ENCODE peak calls at places on chromosomes 3 and 15, in four cellular contexts. H is aorta; G is thoracic aorta; Z is naive thymus-derived CD4-positive, alpha-beta T cell. P is an unnamed sample.
A peak's percentile ranks its signal among the peaks of the same experiment; 100 is the strongest.

GRCh38 chr3:31918179-31919165 is 62.6 kb downstream of the OSBPL10 start:
- DNase-seq in H (no peak), Z (peak; percentile 24), G (no peak), P (peak; percentile 11)

GRCh38 chr15:97177135-97177704 is 783.3 kb upstream of the ARRDC4 start:
- DNase-seq in H (no peak), G (no peak), Z (no peak), P (no peak)

GRCh38 chr3:131140891-131141290 is 114.2 kb downstream of the NEK11 start:
- DNase-seq in G (no peak), H (no peak), Z (no peak), P (no peak)

GRCh38 chr3:32301426-32301825 is 62.9 kb downstream of the CMTM8 start:
- DNase-seq in Z (no peak), G (no peak), H (no peak), P (no peak)

GRCh38 chr3:20558161-20558560 is 372.2 kb upstream of the SGO1 start:
- DNase-seq in H (no peak), G (no peak), Z (no peak), P (no peak)

GRCh38 chr15:69590201-69590600 is 137.6 kb downstream of the RPLP1 start:
- DNase-seq in G (no peak), H (no peak), Z (no peak), P (no peak)

GRCh38 chr3:194756460-194757355 is 71.0 kb downstream of the FAM43A start:
- DNase-seq in Z (no peak), H (no peak), G (no peak), P (no peak)

GRCh38 chr3:129633751-129634481 is 27.4 kb upstream of the PLXND1 start:
- DNase-seq in H (no peak), G (no peak), Z (no peak), P (no peak)

GRCh38 chr15:26892678-26893077 is 25.8 kb downstream of the GABRA5 start:
- DNase-seq in G (no peak), H (peak; percentile 51), Z (no peak), P (no peak)

GRCh38 chr15:76196286-76196948 is 114.9 kb downstream of the ETFA start:
- DNase-seq in G (no peak), Z (no peak), H (peak; percentile 82), P (no peak)

GRCh38 chr15:76206325-76206976 is 104.8 kb downstream of the ETFA start:
- DNase-seq in Z (no peak), H (peak; percentile 91), G (peak; percentile 30), P (no peak)

GRCh38 chr3:185824051-185824466 is 783 bp downstream of the IGF2BP2 start:
- DNase-seq in G (no peak), Z (no peak), H (peak; percentile 76), P (no peak)

GRCh38 chr3:159765860-159766294 is 222.8 kb upstream of the IL12A start:
- DNase-seq in H (no peak), G (peak; percentile 33), Z (no peak), P (no peak)

GRCh38 chr3:114900908-114901307 is 246.2 kb downstream of the ZBTB20 start:
- DNase-seq in Z (no peak), G (no peak), H (no peak), P (no peak)
- H3K4me3 ChIP-seq in Z (no peak overlapping the region), G (peak overlapping the region; percentile 60), H (peak overlapping the region; percentile 26), P (no peak overlapping the region)

GRCh38 chr3:142958707-142959106 is 4.8 kb downstream of the PAQR9 start:
- DNase-seq in H (no peak), Z (no peak), G (no peak), P (no peak)
- H3K4me3 ChIP-seq in H (no peak overlapping the region), Z (no peak overlapping the region), G (no peak overlapping the region), P (no peak overlapping the region)

DNA sequence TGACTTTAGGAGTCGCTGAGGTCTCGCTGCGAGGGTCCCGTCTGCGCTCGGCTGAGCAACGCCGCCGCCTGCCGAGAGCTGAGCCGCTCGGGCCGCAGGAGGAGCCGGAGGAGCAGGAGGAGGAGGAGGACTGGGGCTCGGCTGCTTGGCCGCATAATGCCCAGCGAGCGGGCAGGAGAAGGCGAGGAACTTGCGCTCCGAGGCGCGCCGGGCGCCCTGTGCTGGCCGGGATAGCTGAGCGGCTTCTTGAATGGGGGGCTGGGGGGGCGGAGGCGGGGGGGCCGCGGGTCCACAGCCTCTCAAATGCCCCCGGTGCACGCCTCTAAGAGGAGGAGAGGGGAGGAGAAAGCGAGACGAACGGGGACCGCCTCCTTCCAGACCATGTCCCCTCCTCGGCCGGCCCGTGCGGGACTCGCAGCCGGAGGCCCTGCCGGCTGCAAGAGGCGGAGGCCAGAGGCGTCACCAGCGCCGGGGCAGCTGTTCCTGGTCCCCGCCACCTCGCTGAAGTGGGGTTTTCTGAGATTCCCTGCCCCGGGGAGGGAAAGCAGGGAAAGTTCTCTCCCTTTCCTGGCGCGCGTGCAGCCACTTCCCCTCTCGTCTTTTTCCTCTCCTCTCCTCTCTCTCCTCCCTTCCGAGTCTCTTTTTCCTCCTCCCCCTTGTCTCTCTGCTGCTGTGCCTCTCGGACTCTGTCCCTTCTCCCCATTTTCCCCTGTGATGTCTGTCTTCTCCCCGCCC is at the start of gene ADAMTS9:
- DNase-seq in Z (no peak), G (no peak), H (peak; percentile 94), P (no peak)
- H3K4me3 ChIP-seq in Z (no peak within 1 kb of the TSS), G (peak within 1 kb of the TSS; percentile 93), H (peak within 1 kb of the TSS; percentile 88), P (no peak within 1 kb of the TSS)

GRCh38 chr3:71304261-71304646 is 279.3 kb downstream of the FOXP1 start:
- DNase-seq in Z (no peak), H (no peak), G (no peak), P (no peak)
- H3K4me3 ChIP-seq in Z (peak overlapping the region; percentile 73), H (no peak overlapping the region), G (peak overlapping the region; percentile 67), P (no peak overlapping the region)

GRCh38 chr15:74541494-74542191 is 623 bp downstream of the ARID3B start:
- DNase-seq in G (no peak), Z (peak; percentile 47), H (no peak), P (peak; percentile 39)

GRCh38 chr15:74543583-74543982 is 2.6 kb downstream of the ARID3B start:
- DNase-seq in Z (peak; percentile 42), G (no peak), H (no peak), P (peak; percentile 80)

GRCh38 chr15:74540761-74541493 is at the start of gene ARID3B:
- DNase-seq in Z (peak; percentile 93), H (peak; percentile 98), G (peak; percentile 93), P (peak; percentile 98)

GRCh38 chr15:74543043-74543422 is 2.0 kb downstream of the ARID3B start:
- DNase-seq in G (no peak), H (no peak), Z (no peak), P (no peak)

GRCh38 chr15:74542192-74543042 is 1.4 kb downstream of the ARID3B start:
- DNase-seq in Z (no peak), G (no peak), H (no peak), P (no peak)
- H3K4me3 ChIP-seq in Z (peak overlapping the region; percentile 78), G (peak overlapping the region; percentile 99), H (no peak overlapping the region), P (peak overlapping the region; percentile 81)

DNA sequence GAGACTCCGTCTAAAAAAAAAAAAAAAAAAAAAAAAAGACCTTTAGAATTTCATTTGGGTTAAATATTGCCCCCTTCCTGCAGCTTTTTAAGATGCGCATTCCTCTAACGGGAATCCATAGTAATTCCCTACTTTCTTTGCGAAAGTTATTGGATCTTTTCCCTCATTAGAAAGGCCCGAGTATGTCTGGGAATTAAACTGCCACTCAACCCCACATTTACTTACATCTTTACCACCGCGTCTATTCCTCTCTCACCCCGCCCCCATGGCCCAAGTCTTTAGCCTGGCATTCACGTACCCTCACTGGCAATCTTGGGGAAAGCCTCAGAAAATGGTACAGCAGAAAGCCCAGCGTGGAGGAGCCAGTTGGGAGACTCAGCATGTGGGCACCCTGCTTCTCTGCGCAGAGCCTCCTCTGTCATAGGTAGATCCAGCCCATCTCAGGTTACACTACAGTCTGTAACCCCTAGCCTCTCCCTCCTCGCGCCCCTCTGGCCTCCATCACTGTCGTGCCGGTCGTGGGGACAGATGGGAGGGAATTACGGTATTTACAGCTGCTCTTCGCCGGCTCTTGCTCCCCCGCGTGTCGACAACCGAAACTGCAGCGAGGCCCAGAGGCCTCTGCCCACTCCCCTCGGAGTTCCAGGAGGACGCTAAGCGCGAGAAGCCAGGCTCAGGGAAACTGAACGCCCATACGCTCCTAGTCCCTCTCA is 6.4 kb upstream of the ANKDD1A start:
- DNase-seq in Z (peak; percentile 72), G (no peak), H (peak; percentile 93), P (peak; percentile 50)
- H3K4me3 ChIP-seq in Z (peak overlapping the region; percentile 38), G (peak overlapping the region; percentile 58), H (no peak overlapping the region), P (peak overlapping the region; percentile 39)

DNA sequence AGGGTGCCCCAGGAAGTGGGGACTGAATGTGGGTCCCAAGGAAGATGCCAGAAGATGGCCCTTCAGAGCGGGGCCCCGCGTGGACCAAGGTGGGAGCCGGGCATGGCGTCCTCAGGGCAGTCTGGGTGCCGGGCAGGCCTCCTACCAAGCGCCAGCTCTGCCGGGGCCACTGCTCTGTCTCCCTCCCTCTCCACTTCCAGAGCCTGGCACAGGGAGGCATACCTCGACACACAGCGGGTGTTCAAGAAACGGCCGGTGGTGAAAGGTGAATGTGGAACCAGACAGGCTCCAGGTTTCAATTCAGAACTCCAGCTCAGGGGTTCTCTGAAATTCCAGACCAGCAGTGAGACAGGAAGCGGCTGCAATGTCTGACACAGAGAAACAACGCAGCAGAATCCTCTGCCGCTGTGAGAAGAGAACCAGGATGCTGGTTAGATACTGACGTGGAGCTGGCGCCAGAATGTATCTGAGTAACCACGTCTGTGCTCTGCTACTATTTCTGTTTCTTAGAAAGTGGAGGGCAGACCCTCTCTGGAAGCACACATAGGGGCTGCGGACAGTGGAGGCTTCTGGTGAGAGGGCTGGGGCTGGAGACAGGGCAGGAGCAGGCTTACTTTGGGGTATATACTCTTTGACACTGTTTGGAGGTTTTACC is 12.8 kb downstream of the BFSP2 start:
- DNase-seq in Z (no peak), H (peak; percentile 44), G (no peak), P (no peak)
- H3K4me3 ChIP-seq in Z (no peak overlapping the region), H (no peak overlapping the region), G (no peak overlapping the region), P (no peak overlapping the region)

P was measured in Jurkat, Clone E6-1.